ENCODE peak calls at places on chromosomes 3 and 15, in six cellular contexts. K is fibroblast of lung, P is AG08395, U is NCI-H2029, H is B cell, T is cardiac fibroblast. V is an unnamed sample.
A peak's percentile ranks its signal among the peaks of the same experiment; 100 is the strongest.

GRCh38 chr3:170220871-170221270 is 1.4 kb upstream of the PRKCI start:
- DNase-seq in P (no peak), U (no peak), T (no peak), K (peak; percentile 63), H (no peak), V (no peak)

GRCh38 chr3:4596596-4596995 is 103.4 kb downstream of the ITPR1 start:
- DNase-seq in K (no peak), H (no peak), U (no peak), T (no peak), P (no peak), V (no peak)

GRCh38 chr15:75577401-75578205 is 1.5 kb downstream of the PTPN9 start:
- DNase-seq in P (no peak), K (peak; percentile 26), H (peak; percentile 23), T (peak; percentile 38), U (no peak), V (no peak)

GRCh38 chr15:33453761-33454160 is 143.0 kb downstream of the RYR3 start:
- DNase-seq in P (no peak), U (no peak), T (no peak), K (no peak), H (no peak), V (no peak)

GRCh38 chr15:56794923-56795329 is 61.6 kb upstream of the ZNF280D start:
- DNase-seq in P (no peak), H (no peak), T (no peak), U (no peak), K (no peak), V (no peak)

GRCh38 chr3:128348805-128349531 is 117.7 kb downstream of the DNAJB8 start:
- DNase-seq in P (no peak), K (no peak), U (peak; percentile 69), H (no peak), T (peak; percentile 57), V (no peak)

GRCh38 chr3:139303216-139303615 is 40.6 kb upstream of the MRPS22 start:
- DNase-seq in U (no peak), T (no peak), P (no peak), K (no peak), H (no peak), V (no peak)

GRCh38 chr15:33866101-33866737 is 102.1 kb upstream of the CHRM5 start:
- DNase-seq in U (no peak), P (no peak), H (no peak), T (no peak), K (no peak), V (no peak)

GRCh38 chr3:57110797-57111196 is 50.3 kb downstream of the SPATA12 start:
- DNase-seq in T (no peak), U (no peak), K (peak; percentile 27), H (no peak), P (no peak), V (no peak)

V was measured in AG20443.